ENCODE peak calls at places on chromosome 1, in seven cellular contexts. One of them, this sample, is unnamed.

GRCh38 chr1:61170328-61171238 is 88.2 kb downstream of the NFIA start:
- DNase-seq in left lung: no peak
- DNase-seq in cardiac muscle cell: peak
- DNase-seq in GM23338: no peak
- DNase-seq in uterus: no peak
- DNase-seq in suprapubic skin: no peak
- DNase-seq in astrocyte: no peak
- DNase-seq in this sample: no peak

GRCh38 chr1:14924012-14924452 is 229.5 kb upstream of the TMEM51 start:
- DNase-seq in suprapubic skin: no peak
- DNase-seq in left lung: peak
- DNase-seq in cardiac muscle cell: peak
- DNase-seq in GM23338: peak
- DNase-seq in astrocyte: peak
- DNase-seq in uterus: peak
- DNase-seq in this sample: no peak

GRCh38 chr1:44848456-44849181 is 5.6 kb upstream of the PTCH2 start:
- DNase-seq in suprapubic skin: no peak
- DNase-seq in uterus: no peak
- DNase-seq in GM23338: no peak
- DNase-seq in cardiac muscle cell: no peak
- DNase-seq in astrocyte: no peak
- DNase-seq in left lung: no peak
- DNase-seq in this sample: no peak

GRCh38 chr1:42736571-42737200 is 3.4 kb downstream of the CLDN19 start:
- DNase-seq in astrocyte: no peak
- DNase-seq in GM23338: no peak
- DNase-seq in uterus: no peak
- DNase-seq in left lung: no peak
- DNase-seq in suprapubic skin: peak
- DNase-seq in cardiac muscle cell: no peak
- DNase-seq in this sample: no peak

GRCh38 chr1:182430263-182431068 is 19.5 kb upstream of the RGSL1 start:
- DNase-seq in suprapubic skin: no peak
- DNase-seq in uterus: no peak
- DNase-seq in GM23338: no peak
- DNase-seq in cardiac muscle cell: no peak
- DNase-seq in left lung: no peak
- DNase-seq in astrocyte: no peak
- DNase-seq in this sample: no peak

GRCh38 chr1:201535778-201536245 is 3.1 kb upstream of the NAV1 start:
- DNase-seq in astrocyte: no peak
- DNase-seq in cardiac muscle cell: no peak
- DNase-seq in left lung: no peak
- DNase-seq in suprapubic skin: peak
- DNase-seq in GM23338: no peak
- DNase-seq in uterus: no peak
- DNase-seq in this sample: no peak

GRCh38 chr1:22709891-22710687 is 550 bp upstream of the EPHB2 start:
- DNase-seq in uterus: peak
- DNase-seq in GM23338: peak
- DNase-seq in astrocyte: peak
- DNase-seq in left lung: peak
- DNase-seq in suprapubic skin: peak
- DNase-seq in cardiac muscle cell: peak
- DNase-seq in this sample: no peak

GRCh38 chr1:179340915-179341314 is 24.9 kb upstream of the AXDND1 start:
- DNase-seq in GM23338: no peak
- DNase-seq in suprapubic skin: no peak
- DNase-seq in uterus: no peak
- DNase-seq in cardiac muscle cell: no peak
- DNase-seq in left lung: no peak
- DNase-seq in astrocyte: no peak
- DNase-seq in this sample: no peak

GRCh38 chr1:207858271-207858670 is 52.7 kb downstream of the CD34 start:
- DNase-seq in GM23338: no peak
- DNase-seq in left lung: no peak
- DNase-seq in cardiac muscle cell: no peak
- DNase-seq in suprapubic skin: no peak
- DNase-seq in astrocyte: no peak
- DNase-seq in uterus: no peak
- DNase-seq in this sample: no peak

GRCh38 chr1:112625696-112626095 is 6.1 kb downstream of the CAPZA1 start:
- DNase-seq in cardiac muscle cell: peak
- DNase-seq in suprapubic skin: no peak
- DNase-seq in astrocyte: no peak
- DNase-seq in left lung: no peak
- DNase-seq in GM23338: no peak
- DNase-seq in uterus: no peak
- DNase-seq in this sample: no peak

GRCh38 chr1:212152308-212152693 is 116.8 kb downstream of the DTL start:
- DNase-seq in suprapubic skin: no peak
- DNase-seq in astrocyte: no peak
- DNase-seq in left lung: no peak
- DNase-seq in cardiac muscle cell: no peak
- DNase-seq in uterus: no peak
- DNase-seq in GM23338: no peak
- DNase-seq in this sample: no peak

GRCh38 chr1:218380125-218380977 is 35.2 kb downstream of the TGFB2 start:
- DNase-seq in cardiac muscle cell: peak
- DNase-seq in suprapubic skin: no peak
- DNase-seq in left lung: peak
- DNase-seq in GM23338: no peak
- DNase-seq in uterus: no peak
- DNase-seq in astrocyte: peak
- DNase-seq in this sample: no peak

GRCh38 chr1:98651116-98651625 is 10.3 kb upstream of the SNX7 start:
- DNase-seq in cardiac muscle cell: no peak
- DNase-seq in astrocyte: no peak
- DNase-seq in uterus: no peak
- DNase-seq in GM23338: no peak
- DNase-seq in left lung: no peak
- DNase-seq in suprapubic skin: no peak
- DNase-seq in this sample: no peak

GRCh38 chr1:26541816-26542711 is 12.5 kb downstream of the RPS6KA1 start:
- DNase-seq in left lung: peak
- DNase-seq in cardiac muscle cell: peak
- DNase-seq in uterus: peak
- DNase-seq in GM23338: peak
- DNase-seq in astrocyte: no peak
- DNase-seq in suprapubic skin: no peak
- DNase-seq in this sample: peak

GRCh38 chr1:230067871-230068814 is 1.1 kb downstream of the GALNT2 start:
- DNase-seq in GM23338: peak
- DNase-seq in cardiac muscle cell: peak
- DNase-seq in uterus: peak
- DNase-seq in left lung: no peak
- DNase-seq in astrocyte: no peak
- DNase-seq in suprapubic skin: no peak
- DNase-seq in this sample: peak

GRCh38 chr1:220901906-220902305 is 22.7 kb downstream of the HLX start:
- DNase-seq in cardiac muscle cell: no peak
- DNase-seq in GM23338: no peak
- DNase-seq in suprapubic skin: no peak
- DNase-seq in left lung: no peak
- DNase-seq in uterus: no peak
- DNase-seq in astrocyte: no peak
- DNase-seq in this sample: no peak

GRCh38 chr1:48675251-48675650 is 101.4 kb downstream of the BEND5 start:
- DNase-seq in cardiac muscle cell: no peak
- DNase-seq in left lung: no peak
- DNase-seq in astrocyte: peak
- DNase-seq in uterus: no peak
- DNase-seq in suprapubic skin: no peak
- DNase-seq in GM23338: no peak
- DNase-seq in this sample: no peak

GRCh38 chr1:37808369-37809319 is 636 bp upstream of the YRDC start:
- DNase-seq in uterus: peak
- DNase-seq in suprapubic skin: peak
- DNase-seq in left lung: peak
- DNase-seq in GM23338: peak
- DNase-seq in astrocyte: peak
- DNase-seq in cardiac muscle cell: peak
- DNase-seq in this sample: peak

GRCh38 chr1:68481041-68481440 is 15.8 kb downstream of the DEPDC1 start:
- DNase-seq in cardiac muscle cell: no peak
- DNase-seq in left lung: no peak
- DNase-seq in uterus: no peak
- DNase-seq in astrocyte: no peak
- DNase-seq in suprapubic skin: no peak
- DNase-seq in GM23338: no peak
- DNase-seq in this sample: no peak

GRCh38 chr1:174191255-174191906 is 32.1 kb downstream of the RABGAP1L start:
- DNase-seq in cardiac muscle cell: no peak
- DNase-seq in GM23338: no peak
- DNase-seq in uterus: no peak
- DNase-seq in left lung: no peak
- DNase-seq in astrocyte: peak
- DNase-seq in suprapubic skin: no peak
- DNase-seq in this sample: no peak

GRCh38 chr1:232853994-232854532 is 48.8 kb downstream of the MAP10 start:
- DNase-seq in cardiac muscle cell: no peak
- DNase-seq in uterus: no peak
- DNase-seq in GM23338: no peak
- DNase-seq in astrocyte: peak
- DNase-seq in suprapubic skin: no peak
- DNase-seq in left lung: no peak
- DNase-seq in this sample: no peak

GRCh38 chr1:16250547-16251251 is 13.7 kb upstream of the CPLANE2 start:
- DNase-seq in cardiac muscle cell: no peak
- DNase-seq in suprapubic skin: no peak
- DNase-seq in uterus: no peak
- DNase-seq in astrocyte: peak
- DNase-seq in left lung: no peak
- DNase-seq in GM23338: no peak
- DNase-seq in this sample: no peak

GRCh38 chr1:23793861-23794731 is 3.2 kb downstream of the LYPLA2 start:
- DNase-seq in cardiac muscle cell: no peak
- DNase-seq in left lung: no peak
- DNase-seq in astrocyte: no peak
- DNase-seq in GM23338: no peak
- DNase-seq in uterus: no peak
- DNase-seq in suprapubic skin: no peak
- DNase-seq in this sample: no peak

GRCh38 chr1:15618685-15619525 is 1.6 kb downstream of the DDI2 start:
- DNase-seq in astrocyte: no peak
- DNase-seq in GM23338: no peak
- DNase-seq in left lung: no peak
- DNase-seq in cardiac muscle cell: no peak
- DNase-seq in uterus: no peak
- DNase-seq in suprapubic skin: no peak
- DNase-seq in this sample: no peak

GRCh38 chr1:205354259-205354904 is 2.3 kb downstream of the KLHDC8A start:
- DNase-seq in suprapubic skin: no peak
- DNase-seq in astrocyte: no peak
- DNase-seq in left lung: no peak
- DNase-seq in cardiac muscle cell: peak
- DNase-seq in GM23338: peak
- DNase-seq in uterus: peak
- DNase-seq in this sample: no peak

GRCh38 chr1:48765335-48765734 is 11.4 kb downstream of the BEND5 start:
- DNase-seq in uterus: no peak
- DNase-seq in left lung: no peak
- DNase-seq in astrocyte: no peak
- DNase-seq in GM23338: no peak
- DNase-seq in cardiac muscle cell: no peak
- DNase-seq in suprapubic skin: no peak
- DNase-seq in this sample: no peak

GRCh38 chr1:85417017-85417416 is 47.9 kb downstream of the DDAH1 start:
- DNase-seq in suprapubic skin: no peak
- DNase-seq in GM23338: peak
- DNase-seq in astrocyte: no peak
- DNase-seq in uterus: no peak
- DNase-seq in left lung: no peak
- DNase-seq in cardiac muscle cell: no peak
- DNase-seq in this sample: no peak

GRCh38 chr1:40384887-40385286 is 11.4 kb downstream of the SMAP2 start:
- DNase-seq in GM23338: no peak
- DNase-seq in suprapubic skin: no peak
- DNase-seq in astrocyte: no peak
- DNase-seq in uterus: no peak
- DNase-seq in left lung: no peak
- DNase-seq in cardiac muscle cell: no peak
- DNase-seq in this sample: no peak
- H3K27ac ChIP-seq in GM23338: no peak
- H3K27ac ChIP-seq in suprapubic skin: peak
- H3K27ac ChIP-seq in astrocyte: no peak
- H3K27ac ChIP-seq in uterus: peak
- H3K27ac ChIP-seq in left lung: peak
- H3K27ac ChIP-seq in cardiac muscle cell: peak
- H3K27ac ChIP-seq in this sample: peak

GRCh38 chr1:21539933-21540332 is 30.7 kb downstream of the ALPL start:
- DNase-seq in cardiac muscle cell: no peak
- DNase-seq in GM23338: peak
- DNase-seq in suprapubic skin: peak
- DNase-seq in astrocyte: no peak
- DNase-seq in uterus: no peak
- DNase-seq in left lung: no peak
- DNase-seq in this sample: no peak
- TF ChIP-seq CTCF in cardiac muscle cell: peak
- TF ChIP-seq CTCF in GM23338: peak
- TF ChIP-seq CTCF in suprapubic skin: peak
- TF ChIP-seq CTCF in astrocyte: peak
- TF ChIP-seq CTCF in uterus: no peak
- TF ChIP-seq CTCF in left lung: no peak
- TF ChIP-seq CTCF in this sample: no peak

GRCh38 chr1:203197625-203198024 is 11.1 kb upstream of the CHI3L1 start:
- DNase-seq in uterus: no peak
- DNase-seq in GM23338: no peak
- DNase-seq in astrocyte: peak
- DNase-seq in cardiac muscle cell: peak
- DNase-seq in left lung: no peak
- DNase-seq in suprapubic skin: no peak
- DNase-seq in this sample: no peak
- H3K27ac ChIP-seq in uterus: no peak
- H3K27ac ChIP-seq in GM23338: no peak
- H3K27ac ChIP-seq in astrocyte: no peak
- H3K27ac ChIP-seq in cardiac muscle cell: no peak
- H3K27ac ChIP-seq in left lung: no peak
- H3K27ac ChIP-seq in suprapubic skin: no peak
- H3K27ac ChIP-seq in this sample: no peak

DNA sequence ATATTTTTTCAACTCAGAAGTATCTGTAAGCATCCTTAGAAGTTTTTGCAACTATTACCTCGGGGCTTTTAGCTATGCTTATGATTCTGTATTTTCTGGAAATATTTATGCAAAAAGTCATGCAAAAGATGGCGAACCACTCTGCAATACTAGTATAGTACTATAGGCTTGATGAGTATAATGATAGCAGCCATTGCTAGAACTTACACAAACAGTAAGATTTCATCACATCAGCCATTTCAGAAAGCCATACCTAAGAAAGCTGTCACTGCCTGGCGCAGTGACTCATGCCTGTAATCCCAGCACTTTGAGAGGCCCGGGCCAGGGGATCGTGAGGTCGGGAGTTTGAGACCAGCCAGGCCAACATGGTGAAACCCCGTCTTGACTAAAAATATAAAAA is 227.1 kb downstream of the LRRC7 start:
- DNase-seq in astrocyte: no peak
- DNase-seq in cardiac muscle cell: no peak
- DNase-seq in suprapubic skin: no peak
- DNase-seq in GM23338: no peak
- DNase-seq in left lung: no peak
- DNase-seq in uterus: no peak
- DNase-seq in this sample: no peak
- TF ChIP-seq CTCF in astrocyte: no peak
- TF ChIP-seq CTCF in cardiac muscle cell: no peak
- TF ChIP-seq CTCF in suprapubic skin: no peak
- TF ChIP-seq CTCF in GM23338: no peak
- TF ChIP-seq CTCF in left lung: no peak
- TF ChIP-seq CTCF in uterus: no peak
- TF ChIP-seq CTCF in this sample: no peak

GRCh38 chr1:56447732-56448276 is 131.6 kb downstream of the PLPP3 start:
- DNase-seq in astrocyte: no peak
- DNase-seq in uterus: no peak
- DNase-seq in suprapubic skin: no peak
- DNase-seq in GM23338: no peak
- DNase-seq in cardiac muscle cell: no peak
- DNase-seq in left lung: no peak
- DNase-seq in this sample: no peak
- H3K27ac ChIP-seq in astrocyte: no peak
- H3K27ac ChIP-seq in uterus: peak
- H3K27ac ChIP-seq in suprapubic skin: peak
- H3K27ac ChIP-seq in GM23338: no peak
- H3K27ac ChIP-seq in cardiac muscle cell: no peak
- H3K27ac ChIP-seq in left lung: no peak
- H3K27ac ChIP-seq in this sample: peak